ENCODE peak calls at places on chromosome 22, in five cellular contexts. One of them, this sample, is unnamed.
A peak's percentile ranks its signal among the peaks of the same experiment; 100 is the strongest.

GRCh38 chr22:31084811-31085492 is 3.8 kb downstream of the SMTN start:
- DNase-seq in H1: peak; percentile 95
- DNase-seq in heart right ventricle: peak; percentile 90
- DNase-seq in PC-3: no peak
- DNase-seq in AG10803: peak; percentile 87
- DNase-seq in this sample: no peak

GRCh38 chr22:45344339-45344738 is 34.6 kb downstream of the FAM118A start:
- DNase-seq in H1: no peak
- DNase-seq in heart right ventricle: no peak
- DNase-seq in PC-3: no peak
- DNase-seq in AG10803: no peak
- DNase-seq in this sample: no peak

GRCh38 chr22:31829505-31829904 is 75.7 kb downstream of the DEPDC5 start:
- DNase-seq in H1: no peak
- DNase-seq in heart right ventricle: no peak
- DNase-seq in PC-3: peak; percentile 89
- DNase-seq in AG10803: peak; percentile 91
- DNase-seq in this sample: peak; percentile 60

GRCh38 chr22:25437414-25438160 is 126.9 kb upstream of the GRK3 start:
- DNase-seq in H1: peak; percentile 56
- DNase-seq in heart right ventricle: no peak
- DNase-seq in PC-3: no peak
- DNase-seq in AG10803: no peak
- DNase-seq in this sample: no peak

GRCh38 chr22:17443413-17444203 is 74.3 kb downstream of the CECR2 start:
- DNase-seq in H1: no peak
- DNase-seq in heart right ventricle: no peak
- DNase-seq in PC-3: no peak
- DNase-seq in AG10803: no peak
- DNase-seq in this sample: no peak

GRCh38 chr22:26471522-26471921 is 12.1 kb downstream of the HPS4 start:
- DNase-seq in H1: no peak
- DNase-seq in heart right ventricle: no peak
- DNase-seq in PC-3: peak; percentile 92
- DNase-seq in AG10803: peak; percentile 76
- DNase-seq in this sample: peak; percentile 66

GRCh38 chr22:25083414-25084166 is 116.1 kb upstream of the CRYBB3 start:
- DNase-seq in H1: no peak
- DNase-seq in heart right ventricle: no peak
- DNase-seq in PC-3: no peak
- DNase-seq in AG10803: no peak
- DNase-seq in this sample: no peak

GRCh38 chr22:20776624-20777405 is 2.9 kb downstream of the SERPIND1 start:
- DNase-seq in H1: no peak
- DNase-seq in heart right ventricle: no peak
- DNase-seq in PC-3: no peak
- DNase-seq in AG10803: no peak
- DNase-seq in this sample: no peak

GRCh38 chr22:31439805-31440204 is 40.4 kb downstream of the DRG1 start:
- DNase-seq in H1: no peak
- DNase-seq in heart right ventricle: peak; percentile 64
- DNase-seq in PC-3: no peak
- DNase-seq in AG10803: no peak
- DNase-seq in this sample: no peak

GRCh38 chr22:44451016-44451415 is 47.0 kb downstream of the RTL6 start:
- DNase-seq in H1: no peak
- DNase-seq in heart right ventricle: no peak
- DNase-seq in PC-3: no peak
- DNase-seq in AG10803: no peak
- DNase-seq in this sample: no peak

GRCh38 chr22:28541137-28541536 is 138.5 kb downstream of the TTC28 start:
- DNase-seq in H1: no peak
- DNase-seq in heart right ventricle: no peak
- DNase-seq in PC-3: no peak
- DNase-seq in AG10803: no peak
- DNase-seq in this sample: no peak

GRCh38 chr22:48943567-48944432 is 883.9 kb downstream of the BRD1 start:
- DNase-seq in H1: peak; percentile 77
- DNase-seq in heart right ventricle: no peak
- DNase-seq in PC-3: peak; percentile 5
- DNase-seq in AG10803: peak; percentile 1
- DNase-seq in this sample: no peak

GRCh38 chr22:26318975-26319374 is 110.1 kb upstream of the ASPHD2 start:
- DNase-seq in H1: no peak
- DNase-seq in heart right ventricle: no peak
- DNase-seq in PC-3: peak; percentile 32
- DNase-seq in AG10803: peak; percentile 31
- DNase-seq in this sample: peak; percentile 65

GRCh38 chr22:35734517-35734827 is 16.8 kb downstream of the APOL5 start:
- DNase-seq in H1: no peak
- DNase-seq in heart right ventricle: no peak
- DNase-seq in PC-3: no peak
- DNase-seq in AG10803: no peak
- DNase-seq in this sample: no peak

GRCh38 chr22:30490399-30490798 is 15.1 kb downstream of the SEC14L4 start:
- DNase-seq in H1: no peak
- DNase-seq in heart right ventricle: no peak
- DNase-seq in PC-3: no peak
- DNase-seq in AG10803: no peak
- DNase-seq in this sample: no peak

GRCh38 chr22:36104988-36105387 is 55.6 kb downstream of the APOL3 start:
- DNase-seq in H1: no peak
- DNase-seq in heart right ventricle: no peak
- DNase-seq in PC-3: peak; percentile 23
- DNase-seq in AG10803: no peak
- DNase-seq in this sample: no peak

GRCh38 chr22:45009881-45010531 is at the start of gene PHF21B:
- DNase-seq in H1: peak; percentile 91
- DNase-seq in heart right ventricle: peak; percentile 57
- DNase-seq in PC-3: no peak
- DNase-seq in AG10803: peak; percentile 13
- DNase-seq in this sample: no peak

GRCh38 chr22:26937213-26937612 is 279.8 kb downstream of the MIAT start:
- DNase-seq in H1: no peak
- DNase-seq in heart right ventricle: no peak
- DNase-seq in PC-3: no peak
- DNase-seq in AG10803: no peak
- DNase-seq in this sample: no peak

GRCh38 chr22:24521791-24522245 is 26.7 kb downstream of the UPB1 start:
- DNase-seq in H1: peak; percentile 69
- DNase-seq in heart right ventricle: no peak
- DNase-seq in PC-3: peak; percentile 83
- DNase-seq in AG10803: peak; percentile 41
- DNase-seq in this sample: no peak

GRCh38 chr22:44360686-44361381 is 48.1 kb upstream of the SHISAL1 start:
- DNase-seq in H1: no peak
- DNase-seq in heart right ventricle: peak; percentile 59
- DNase-seq in PC-3: peak; percentile 94
- DNase-seq in AG10803: peak; percentile 99
- DNase-seq in this sample: no peak

GRCh38 chr22:29503811-29504372 is 23.9 kb downstream of the NEFH start:
- DNase-seq in H1: no peak
- DNase-seq in heart right ventricle: no peak
- DNase-seq in PC-3: peak; percentile 17
- DNase-seq in AG10803: peak; percentile 81
- DNase-seq in this sample: peak; percentile 31

GRCh38 chr22:48665286-48666010 is 1162.2 kb downstream of the BRD1 start:
- DNase-seq in H1: no peak
- DNase-seq in heart right ventricle: no peak
- DNase-seq in PC-3: no peak
- DNase-seq in AG10803: peak; percentile 90
- DNase-seq in this sample: peak; percentile 67

GRCh38 chr22:49011769-49012598 is 815.7 kb downstream of the BRD1 start:
- DNase-seq in H1: peak; percentile 35
- DNase-seq in heart right ventricle: no peak
- DNase-seq in PC-3: no peak
- DNase-seq in AG10803: no peak
- DNase-seq in this sample: no peak

GRCh38 chr22:17131686-17132085 is 10.5 kb upstream of the TMEM121B start:
- DNase-seq in H1: no peak
- DNase-seq in heart right ventricle: no peak
- DNase-seq in PC-3: no peak
- DNase-seq in AG10803: no peak
- DNase-seq in this sample: no peak

GRCh38 chr22:46104881-46105493 is 45.3 kb upstream of the PPARA start:
- DNase-seq in H1: no peak
- DNase-seq in heart right ventricle: no peak
- DNase-seq in PC-3: no peak
- DNase-seq in AG10803: no peak
- DNase-seq in this sample: no peak

GRCh38 chr22:42090596-42091445 is at the start of gene NDUFA6:
- DNase-seq in H1: peak; percentile 95
- DNase-seq in heart right ventricle: peak; percentile 98
- DNase-seq in PC-3: peak; percentile 98
- DNase-seq in AG10803: peak; percentile 98
- DNase-seq in this sample: peak; percentile 92
- TF ChIP-seq CTCF in H1: peak; percentile 92
- TF ChIP-seq CTCF in heart right ventricle: peak; percentile 81
- TF ChIP-seq CTCF in PC-3: peak; percentile 79
- TF ChIP-seq CTCF in AG10803: peak; percentile 81
- TF ChIP-seq CTCF in this sample: peak; percentile 95

GRCh38 chr22:47512617-47513016 is 750.2 kb downstream of the TBC1D22A start:
- DNase-seq in H1: no peak
- DNase-seq in heart right ventricle: no peak
- DNase-seq in PC-3: no peak
- DNase-seq in AG10803: no peak
- DNase-seq in this sample: no peak

GRCh38 chr22:47517062-47517461 is 754.6 kb downstream of the TBC1D22A start:
- DNase-seq in H1: no peak
- DNase-seq in heart right ventricle: no peak
- DNase-seq in PC-3: no peak
- DNase-seq in AG10803: no peak
- DNase-seq in this sample: no peak

DNA sequence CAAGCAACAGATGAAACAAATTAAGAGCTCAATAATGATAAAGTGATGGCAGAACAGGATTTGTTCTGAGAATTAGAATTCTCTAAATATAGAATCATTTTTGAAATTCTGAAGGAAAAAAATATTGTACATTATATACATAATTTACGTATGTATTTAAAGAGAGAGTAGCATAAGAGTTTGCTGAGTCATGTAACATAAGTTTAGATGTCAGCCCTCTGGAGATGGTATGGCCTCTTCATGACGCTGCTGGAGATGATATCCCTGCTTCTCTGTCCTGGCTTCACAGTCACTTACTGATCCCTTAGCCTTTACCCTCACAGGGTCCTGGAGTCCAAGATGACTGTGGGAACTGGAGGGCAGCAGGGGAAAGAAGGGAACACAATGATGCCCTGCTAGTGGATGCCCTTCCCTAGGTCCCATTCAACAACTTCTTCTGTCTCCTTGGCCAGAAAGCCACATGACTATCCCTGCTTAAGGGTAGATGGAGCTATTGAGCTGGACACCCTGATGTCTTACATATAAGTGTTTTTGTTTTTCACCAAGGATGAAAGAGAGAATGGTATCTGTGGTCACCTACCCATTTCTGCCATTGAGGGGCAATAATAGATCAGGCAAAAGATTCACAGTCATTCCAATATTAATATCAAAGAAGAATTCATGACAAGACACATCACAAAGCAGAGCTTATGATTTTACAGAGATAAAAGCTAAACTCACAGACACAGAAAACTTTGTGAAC is 753.1 kb downstream of the TBC1D22A start:
- DNase-seq in H1: no peak
- DNase-seq in heart right ventricle: no peak
- DNase-seq in PC-3: peak; percentile 4
- DNase-seq in AG10803: peak; percentile 7
- DNase-seq in this sample: no peak
- TF ChIP-seq CTCF in H1: no peak
- TF ChIP-seq CTCF in heart right ventricle: no peak
- TF ChIP-seq CTCF in PC-3: peak; percentile 35
- TF ChIP-seq CTCF in AG10803: peak; percentile 36
- TF ChIP-seq CTCF in this sample: no peak

DNA sequence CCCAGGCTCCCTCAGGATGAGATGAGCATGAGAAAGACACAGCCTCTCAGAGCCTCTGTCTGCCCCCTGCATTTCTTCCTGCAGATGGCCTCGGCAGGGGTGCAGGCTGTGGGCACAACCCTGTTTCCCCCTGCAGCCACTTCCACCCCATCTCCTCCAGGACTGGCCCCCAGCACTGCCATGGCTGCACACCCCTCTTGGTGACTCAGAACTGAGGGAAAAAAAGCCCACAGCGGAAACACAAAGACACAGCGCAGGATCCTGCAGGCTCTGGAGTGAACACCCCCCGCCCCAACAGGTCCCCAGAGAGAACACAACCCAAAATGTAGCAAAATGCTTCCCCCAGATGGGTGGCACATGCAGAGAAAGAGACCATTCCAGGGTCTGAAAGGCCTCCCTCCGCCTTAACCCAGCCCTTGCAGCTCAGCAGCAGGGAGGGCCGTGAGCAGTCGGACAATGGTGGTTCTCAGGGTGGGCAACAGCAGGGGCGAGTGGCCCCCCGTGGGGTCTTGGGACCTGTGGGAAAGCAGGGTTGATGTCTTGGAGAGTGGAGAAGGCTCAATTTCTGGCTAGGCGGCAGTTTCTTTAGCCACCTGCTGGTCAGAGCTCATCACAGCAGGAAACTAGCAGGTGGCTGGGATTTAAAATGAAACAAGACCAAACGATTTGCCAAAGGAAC is 8.0 kb downstream of the TUBGCP6 start:
- DNase-seq in H1: peak; percentile 51
- DNase-seq in heart right ventricle: no peak
- DNase-seq in PC-3: peak; percentile 33
- DNase-seq in AG10803: no peak
- DNase-seq in this sample: no peak
- TF ChIP-seq CTCF in H1: peak; percentile 50
- TF ChIP-seq CTCF in heart right ventricle: no peak
- TF ChIP-seq CTCF in PC-3: peak; percentile 63
- TF ChIP-seq CTCF in AG10803: peak; percentile 45
- TF ChIP-seq CTCF in this sample: peak; percentile 59

GRCh38 chr22:50695421-50696250 is 23.0 kb downstream of the SHANK3 start:
- DNase-seq in H1: no peak
- DNase-seq in heart right ventricle: peak; percentile 8
- DNase-seq in PC-3: no peak
- DNase-seq in AG10803: no peak
- DNase-seq in this sample: no peak

GRCh38 chr22:50694099-50694498 is 21.5 kb downstream of the SHANK3 start:
- DNase-seq in H1: no peak
- DNase-seq in heart right ventricle: no peak
- DNase-seq in PC-3: peak; percentile 25
- DNase-seq in AG10803: peak; percentile 14
- DNase-seq in this sample: no peak

GRCh38 chr22:50694766-50695420 is 22.3 kb downstream of the SHANK3 start:
- DNase-seq in H1: no peak
- DNase-seq in heart right ventricle: peak; percentile 12
- DNase-seq in PC-3: no peak
- DNase-seq in AG10803: no peak
- DNase-seq in this sample: no peak

GRCh38 chr22:50691521-50691920 is 18.9 kb downstream of the SHANK3 start:
- DNase-seq in H1: peak; percentile 48
- DNase-seq in heart right ventricle: no peak
- DNase-seq in PC-3: peak; percentile 62
- DNase-seq in AG10803: peak; percentile 29
- DNase-seq in this sample: no peak

DNA sequence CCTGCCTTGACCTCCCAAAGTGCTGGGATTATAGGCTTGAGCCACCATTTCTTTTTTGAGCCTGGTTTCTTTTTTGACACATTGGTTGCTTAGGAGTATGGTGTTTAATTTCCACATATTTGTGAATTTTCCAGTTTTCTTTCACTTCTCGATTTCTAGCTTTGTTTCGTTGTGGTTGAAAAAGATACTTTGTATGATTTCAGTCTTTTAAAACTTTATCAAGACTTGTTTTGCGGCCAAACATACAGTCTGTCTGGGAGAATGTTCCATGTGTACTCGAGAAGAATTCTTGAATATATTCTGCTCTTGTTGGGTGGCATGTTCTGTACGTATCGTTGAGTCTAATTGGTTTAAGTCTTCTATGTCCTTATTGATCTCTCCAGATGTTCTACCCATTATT is 20.8 kb downstream of the SHANK3 start:
- DNase-seq in H1: no peak
- DNase-seq in heart right ventricle: no peak
- DNase-seq in PC-3: no peak
- DNase-seq in AG10803: no peak
- DNase-seq in this sample: no peak
- TF ChIP-seq CTCF in H1: no peak
- TF ChIP-seq CTCF in heart right ventricle: no peak
- TF ChIP-seq CTCF in PC-3: no peak
- TF ChIP-seq CTCF in AG10803: no peak
- TF ChIP-seq CTCF in this sample: no peak

This sample was measured in AG04449.